ENCODE peak calls at places on chromosomes 11 and 22, in five cellular contexts. Y, F, V, A and K are unnamed samples.

GRCh38 chr11:118699508-118700220 is 20.2 kb upstream of the TREH start:
- DNase-seq in A (no peak), Y (no peak), F (no peak), V (no peak), K (no peak)

GRCh38 chr11:45665206-45665932 is at the start of gene CHST1:
- DNase-seq in F (peak; percentile 87), A (peak; percentile 47), V (no peak), Y (peak; percentile 33), K (no peak)

GRCh38 chr11:37002831-37003230 is 404.8 kb upstream of the RAG2 start:
- DNase-seq in V (no peak), Y (no peak), F (no peak), A (no peak), K (no peak)

GRCh38 chr22:40826984-40827741 is 8.0 kb upstream of the SLC25A17 start:
- DNase-seq in F (no peak), A (no peak), Y (no peak), V (no peak), K (no peak)

GRCh38 chr11:45692808-45693453 is 27.5 kb upstream of the CHST1 start:
- DNase-seq in F (no peak), V (no peak), A (no peak), Y (no peak), K (no peak)

GRCh38 chr11:85875505-85875904 is 20.3 kb downstream of the CCDC83 start:
- DNase-seq in Y (peak; percentile 79), F (no peak), V (peak; percentile 83), A (no peak), K (no peak)

GRCh38 chr11:71252434-71252781 is at the start of gene SHANK2:
- DNase-seq in F (no peak), A (peak; percentile 61), V (no peak), Y (no peak), K (no peak)

GRCh38 chr11:75450826-75451783 is 18.1 kb upstream of the KLHL35 start:
- DNase-seq in A (no peak), F (no peak), Y (no peak), V (no peak), K (peak; percentile 73)

GRCh38 chr11:62543680-62544444 is 2.7 kb downstream of the AHNAK start:
- DNase-seq in F (peak; percentile 69), A (no peak), V (no peak), Y (no peak), K (no peak)

GRCh38 chr11:130162733-130163132 is 3.2 kb downstream of the ST14 start:
- DNase-seq in A (peak; percentile 68), Y (peak; percentile 33), V (no peak), F (no peak), K (no peak)

GRCh38 chr11:12585861-12586260 is 88.4 kb upstream of the TEAD1 start:
- DNase-seq in V (no peak), F (no peak), Y (no peak), A (no peak), K (no peak)

GRCh38 chr22:24323695-24324094 is 53.1 kb downstream of the SPECC1L start:
- DNase-seq in Y (no peak), A (no peak), F (no peak), V (no peak), K (no peak)

GRCh38 chr22:49699476-49699875 is 128.2 kb downstream of the BRD1 start:
- DNase-seq in A (no peak), Y (no peak), V (no peak), F (peak; percentile 59), K (no peak)

GRCh38 chr11:102171101-102171500 is 60.9 kb downstream of the YAP1 start:
- DNase-seq in F (no peak), V (peak; percentile 85), Y (peak; percentile 80), A (no peak), K (no peak)

GRCh38 chr22:25201557-25202273 is 2.1 kb downstream of the CRYBB3 start:
- DNase-seq in A (no peak), V (no peak), Y (no peak), F (no peak), K (no peak)

GRCh38 chr11:92626624-92627023 is 342.8 kb upstream of the MTNR1B start:
- DNase-seq in Y (no peak), V (no peak), A (no peak), F (no peak), K (no peak)

GRCh38 chr11:34411786-34412185 is 26.9 kb upstream of the CAT start:
- DNase-seq in Y (peak; percentile 28), V (no peak), A (no peak), F (no peak), K (no peak)

GRCh38 chr22:24494535-24495364 is at the start of gene UPB1:
- DNase-seq in A (no peak), F (no peak), V (no peak), Y (no peak), K (no peak)